ENCODE peak calls at places on chromosomes 2 and 18, in four cellular contexts. A, X, T and L are unnamed samples.

GRCh38 chr2:128511731-128512663 is 193.3 kb upstream of the HS6ST1 start:
- DNase-seq in A (no peak), X (no peak), T (no peak), L (no peak)

GRCh38 chr2:38213619-38214018 is 137.7 kb upstream of the CYP1B1 start:
- DNase-seq in A (no peak), X (no peak), T (no peak), L (no peak)

GRCh38 chr2:71471276-71471675 is 17.9 kb downstream of the DYSF start:
- DNase-seq in A (no peak), X (no peak), T (no peak), L (no peak)

GRCh38 chr2:239826786-239827510 is 198.2 kb downstream of the NDUFA10 start:
- DNase-seq in A (no peak), X (no peak), T (no peak), L (peak)

GRCh38 chr2:240519396-240520142 is 38.2 kb downstream of the ANKMY1 start:
- DNase-seq in A (no peak), X (no peak), T (no peak), L (no peak)

GRCh38 chr2:15658911-15659310 is 67.2 kb downstream of the DDX1 start:
- DNase-seq in A (no peak), X (no peak), T (no peak), L (no peak)

GRCh38 chr2:60227014-60227413 is 326.4 kb downstream of the BCL11A start:
- DNase-seq in A (no peak), X (no peak), T (no peak), L (no peak)

GRCh38 chr18:22228930-22229329 is 59.5 kb downstream of the GATA6 start:
- DNase-seq in A (no peak), X (no peak), T (no peak), L (no peak)

GRCh38 chr2:206764673-206765241 is 371 bp downstream of the MDH1B start:
- DNase-seq in A (no peak), X (no peak), T (no peak), L (no peak)

GRCh38 chr2:238255146-238255545 is 15.3 kb upstream of the HES6 start:
- DNase-seq in A (no peak), X (no peak), T (no peak), L (no peak)

GRCh38 chr2:70977605-70978205 is 725 bp upstream of the ANKRD53 start:
- DNase-seq in A (peak), X (no peak), T (no peak), L (peak)

GRCh38 chr2:183209395-183210028 is 85.3 kb downstream of the NUP35 start:
- DNase-seq in A (no peak), X (no peak), T (no peak), L (no peak)

GRCh38 chr2:66488946-66489345 is 54.0 kb downstream of the MEIS1 start:
- DNase-seq in A (no peak), X (no peak), T (no peak), L (no peak)

GRCh38 chr2:178829299-178829698 is 22.1 kb upstream of the TTN start:
- DNase-seq in A (no peak), X (no peak), T (no peak), L (peak)

GRCh38 chr2:235506291-235506996 is 12.6 kb downstream of the AGAP1 start:
- DNase-seq in A (no peak), X (no peak), T (no peak), L (no peak)

DNA sequence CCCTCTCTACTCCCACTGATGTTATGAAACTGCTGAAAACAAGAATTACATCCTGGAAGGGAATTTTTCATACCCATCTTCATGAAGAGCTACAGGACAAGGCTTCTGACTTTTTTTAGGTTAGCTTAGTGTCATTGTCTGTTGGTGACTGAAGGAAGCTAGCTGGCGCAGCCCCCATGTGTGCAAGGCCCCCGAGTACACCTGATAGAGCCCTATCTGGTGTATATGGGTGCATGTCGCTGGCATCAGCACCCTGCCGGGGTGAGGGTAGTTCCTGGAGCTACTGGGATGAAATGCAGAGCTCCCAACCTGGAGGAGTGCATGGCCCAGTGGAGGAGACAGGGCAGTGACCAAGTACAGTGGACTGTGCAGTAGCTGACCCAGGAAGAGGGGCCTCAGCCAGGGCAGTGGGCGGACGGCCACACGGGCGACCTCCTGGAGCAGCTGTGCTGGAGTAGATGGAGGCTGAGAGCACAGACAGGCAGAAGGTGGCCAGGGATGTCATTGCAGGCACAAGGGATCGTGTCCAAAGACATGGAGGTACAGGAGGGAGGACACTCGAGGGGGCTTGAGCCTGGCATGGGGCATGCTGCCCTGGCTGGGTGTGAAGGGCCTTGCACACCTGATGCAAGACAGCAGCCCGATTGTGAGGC is 12.1 kb downstream of the IMPA2 start:
- DNase-seq in A (no peak), X (no peak), T (no peak), L (no peak)
- TF ChIP-seq NFIC in A (no peak), X (no peak), T (no peak), L (no peak)

DNA sequence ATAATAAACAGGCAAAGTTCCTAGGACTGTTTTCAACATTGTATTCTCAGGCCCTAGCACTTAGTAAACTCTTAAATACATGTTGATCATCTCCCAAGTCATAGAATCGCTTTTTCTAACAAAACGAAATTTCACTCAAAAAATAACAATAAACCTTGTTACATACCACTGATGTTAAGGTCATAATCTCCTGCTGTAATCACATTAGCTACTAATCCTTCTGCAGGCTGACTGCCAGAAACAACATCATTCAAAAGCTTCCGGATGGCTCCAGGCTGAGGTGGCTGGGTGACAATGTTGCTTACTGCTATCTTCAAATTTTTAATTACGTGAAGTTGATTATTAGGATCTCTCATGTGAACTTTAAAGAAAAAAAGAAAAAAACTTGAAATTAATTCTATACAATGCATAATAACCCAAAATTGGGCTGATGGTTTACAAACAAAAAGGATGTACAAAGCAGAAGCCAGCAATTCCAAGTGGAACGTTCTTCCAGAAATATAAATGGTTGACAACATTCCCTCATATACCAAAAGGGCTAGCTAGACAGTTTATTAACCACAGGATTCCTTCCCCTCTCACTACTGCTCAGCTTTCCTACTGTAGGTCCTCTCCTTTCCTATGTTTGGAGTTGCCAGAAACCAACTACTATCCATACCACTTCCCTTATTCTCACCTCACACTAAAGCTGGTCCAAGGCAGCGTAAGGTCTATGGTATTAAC is 11.6 kb downstream of the TRAPPC8 start:
- DNase-seq in A (no peak), X (no peak), T (no peak), L (peak)
- TF ChIP-seq NFIC in A (no peak), X (no peak), T (no peak), L (peak)

GRCh38 chr2:220241423-220241822 is 614.0 kb downstream of the SLC4A3 start:
- DNase-seq in A (no peak), X (no peak), T (no peak), L (no peak)
- TF ChIP-seq NFIC in A (no peak), X (no peak), T (no peak), L (no peak)

GRCh38 chr2:95401480-95401879 is 1.0 kb upstream of the FAHD2A start:
- DNase-seq in A (no peak), X (no peak), T (no peak), L (no peak)
- TF ChIP-seq NFIC in A (no peak), X (no peak), T (no peak), L (no peak)